ENCODE peak calls at places on chromosomes 5 and 9, in four cellular contexts. W, U, R and O are unnamed samples.

GRCh38 chr5:134122530-134122929 is 8.0 kb downstream of the TCF7 start:
- DNase-seq in U (no peak), R (no peak), W (no peak), O (no peak)

GRCh38 chr9:130184983-130185382 is 12.8 kb downstream of the NCS1 start:
- DNase-seq in U (no peak), R (no peak), W (no peak), O (no peak)

GRCh38 chr5:81290146-81290545 is 11.2 kb upstream of the ZCCHC9 start:
- DNase-seq in R (no peak), W (no peak), U (no peak), O (no peak)

GRCh38 chr5:131008329-131008728 is 156.7 kb downstream of the HINT1 start:
- DNase-seq in R (no peak), U (no peak), W (no peak), O (no peak)

GRCh38 chr5:134462761-134463160 is 51.1 kb upstream of the CDKN2AIPNL start:
- DNase-seq in W (no peak), R (no peak), U (no peak), O (no peak)

GRCh38 chr5:54595724-54596123 is 78.2 kb downstream of the SNX18 start:
- DNase-seq in R (no peak), U (no peak), W (no peak), O (no peak)

GRCh38 chr5:6787941-6788340 is 74.7 kb downstream of the TENT4A start:
- DNase-seq in R (no peak), U (no peak), W (no peak), O (no peak)

GRCh38 chr9:135244751-135245221 is 157.3 kb downstream of the OLFM1 start:
- DNase-seq in U (no peak), W (no peak), R (no peak), O (no peak)

GRCh38 chr9:105399117-105399516 is 48.7 kb upstream of the FSD1L start:
- DNase-seq in W (no peak), U (no peak), R (no peak), O (no peak)

GRCh38 chr5:159961761-159962160 is 45.5 kb downstream of the ADRA1B start:
- DNase-seq in W (no peak), R (no peak), U (no peak), O (no peak)

GRCh38 chr5:152686931-152687330 is 281.9 kb upstream of the NMUR2 start:
- DNase-seq in W (no peak), R (peak; percentile 16), U (no peak), O (peak; percentile 4)

GRCh38 chr9:122318284-122318683 is 52.5 kb upstream of the PTGS1 start:
- DNase-seq in U (no peak), R (no peak), W (no peak), O (no peak)

GRCh38 chr5:121138495-121138907 is 674.4 kb downstream of the PRR16 start:
- DNase-seq in W (no peak), R (no peak), U (no peak), O (peak; percentile 10)

GRCh38 chr5:166117062-166117743 is 2174.2 kb upstream of the WWC1 start:
- DNase-seq in W (no peak), U (no peak), R (no peak), O (peak; percentile 7)

GRCh38 chr5:36418172-36418979 is 116.7 kb upstream of the RANBP3L start:
- DNase-seq in R (peak; percentile 91), W (no peak), U (no peak), O (peak; percentile 96)

GRCh38 chr9:109331353-109331752 is 10.5 kb upstream of the EPB41L4B start:
- DNase-seq in W (no peak), R (peak; percentile 93), U (no peak), O (peak; percentile 92)

GRCh38 chr5:8956659-8957058 is 589.2 kb downstream of the SEMA5A start:
- DNase-seq in U (no peak), W (no peak), R (no peak), O (no peak)

GRCh38 chr9:92770005-92770995 is 5.7 kb upstream of the BICD2 start:
- DNase-seq in R (peak; percentile 96), W (no peak), U (no peak), O (peak; percentile 99)

GRCh38 chr9:801399-802071 is 40.0 kb upstream of the DMRT1 start:
- DNase-seq in U (no peak), W (peak; percentile 8), R (peak; percentile 30), O (peak; percentile 75)

GRCh38 chr5:138706655-138707480 is 46.4 kb upstream of the CTNNA1 start:
- DNase-seq in W (peak; percentile 78), U (no peak), R (peak; percentile 57), O (peak; percentile 79)

GRCh38 chr5:142726188-142726731 is 40.4 kb upstream of the FGF1 start:
- DNase-seq in R (peak; percentile 90), W (peak; percentile 82), U (no peak), O (peak; percentile 84)

GRCh38 chr5:11334404-11334803 is 569.8 kb downstream of the CTNND2 start:
- DNase-seq in W (no peak), R (no peak), U (no peak), O (no peak)

GRCh38 chr5:63960646-63961045 is 1.6 kb downstream of the HTR1A start:
- DNase-seq in W (no peak), U (peak; percentile 47), R (no peak), O (no peak)

GRCh38 chr9:127505396-127506116 is 54.2 kb downstream of the LRSAM1 start:
- DNase-seq in R (no peak), W (no peak), U (peak; percentile 83), O (peak; percentile 36)

GRCh38 chr5:10655041-10655685 is 91.3 kb downstream of the ANKRD33B start:
- DNase-seq in U (no peak), R (no peak), W (no peak), O (peak; percentile 70)

GRCh38 chr9:33816327-33817252 is at the start of gene UBE2R2:
- DNase-seq in U (peak; percentile 97), W (peak; percentile 94), R (peak; percentile 87), O (peak; percentile 92)

GRCh38 chr9:135516132-135516860 is 4.9 kb upstream of the LCN1 start:
- DNase-seq in R (no peak), W (no peak), U (no peak), O (no peak)

GRCh38 chr5:9654886-9655285 is 24.7 kb upstream of the TAS2R1 start:
- DNase-seq in U (no peak), R (peak; percentile 2), W (no peak), O (no peak)

GRCh38 chr5:10409504-10409903 is 32.2 kb upstream of the ROPN1L start:
- DNase-seq in W (no peak), U (no peak), R (no peak), O (no peak)

GRCh38 chr5:173234129-173234793 is 745 bp downstream of the NKX2-5 start:
- DNase-seq in R (no peak), W (no peak), U (peak; percentile 34), O (no peak)
- H3K4me3 ChIP-seq in R (no peak overlapping the region), W (no peak overlapping the region), U (peak overlapping the region; percentile 35), O (no peak overlapping the region)

DNA sequence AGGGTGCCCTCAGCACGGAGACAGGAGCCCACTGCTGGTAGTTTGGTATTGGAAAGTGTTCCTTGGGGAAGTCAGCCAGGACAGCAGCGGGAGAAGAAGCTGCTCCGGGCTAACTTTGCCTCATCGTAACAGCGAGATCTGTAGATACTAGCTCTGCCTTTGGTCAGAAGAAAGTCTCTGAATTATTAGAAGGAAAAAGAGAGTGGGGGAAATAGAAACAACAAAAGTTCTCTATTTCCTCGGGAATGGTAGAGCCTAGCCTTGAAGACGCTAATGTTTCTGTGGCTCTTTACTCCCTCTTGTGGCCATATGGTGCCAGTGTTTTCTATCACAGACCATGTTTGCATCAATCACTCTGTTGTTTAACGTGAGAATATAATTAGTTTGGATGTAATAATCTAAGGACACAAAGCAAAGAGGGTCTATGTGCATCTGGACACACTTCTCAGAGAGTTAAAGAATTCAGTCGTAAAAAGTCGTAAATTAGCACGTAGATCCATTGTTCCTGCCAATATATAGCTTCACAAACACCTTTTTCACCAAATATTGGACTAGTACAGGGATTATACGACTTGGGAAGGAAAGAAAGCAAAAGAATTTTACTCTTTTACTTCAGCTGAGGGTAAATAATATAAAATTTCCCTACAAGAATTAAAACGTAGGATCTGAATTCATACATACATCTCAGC is 40.2 kb upstream of the HSD17B4 start:
- DNase-seq in R (peak; percentile 71), U (peak; percentile 62), W (peak; percentile 61), O (peak; percentile 84)
- TF ChIP-seq CTCF in R (peak; percentile 71), U (peak; percentile 55), W (peak; percentile 84), O (peak; percentile 92)

GRCh38 chr5:59186623-59187022 is 603.7 kb downstream of the RAB3C start:
- DNase-seq in U (no peak), R (no peak), W (no peak), O (no peak)
- H3K4me3 ChIP-seq in U (no peak overlapping the region), R (no peak overlapping the region), W (no peak overlapping the region), O (no peak overlapping the region)

GRCh38 chr5:180329138-180329435 is 24.0 kb downstream of the GFPT2 start:
- DNase-seq in R (no peak), W (no peak), U (no peak), O (no peak)

GRCh38 chr5:180324633-180324955 is 28.5 kb downstream of the GFPT2 start:
- DNase-seq in W (no peak), R (no peak), U (no peak), O (no peak)

GRCh38 chr5:180328296-180329137 is 24.6 kb downstream of the GFPT2 start:
- DNase-seq in W (peak; percentile 45), U (peak; percentile 76), R (peak; percentile 42), O (peak; percentile 53)

GRCh38 chr5:180327166-180327565 is 26.0 kb downstream of the GFPT2 start:
- DNase-seq in U (no peak), R (no peak), W (no peak), O (no peak)

DNA sequence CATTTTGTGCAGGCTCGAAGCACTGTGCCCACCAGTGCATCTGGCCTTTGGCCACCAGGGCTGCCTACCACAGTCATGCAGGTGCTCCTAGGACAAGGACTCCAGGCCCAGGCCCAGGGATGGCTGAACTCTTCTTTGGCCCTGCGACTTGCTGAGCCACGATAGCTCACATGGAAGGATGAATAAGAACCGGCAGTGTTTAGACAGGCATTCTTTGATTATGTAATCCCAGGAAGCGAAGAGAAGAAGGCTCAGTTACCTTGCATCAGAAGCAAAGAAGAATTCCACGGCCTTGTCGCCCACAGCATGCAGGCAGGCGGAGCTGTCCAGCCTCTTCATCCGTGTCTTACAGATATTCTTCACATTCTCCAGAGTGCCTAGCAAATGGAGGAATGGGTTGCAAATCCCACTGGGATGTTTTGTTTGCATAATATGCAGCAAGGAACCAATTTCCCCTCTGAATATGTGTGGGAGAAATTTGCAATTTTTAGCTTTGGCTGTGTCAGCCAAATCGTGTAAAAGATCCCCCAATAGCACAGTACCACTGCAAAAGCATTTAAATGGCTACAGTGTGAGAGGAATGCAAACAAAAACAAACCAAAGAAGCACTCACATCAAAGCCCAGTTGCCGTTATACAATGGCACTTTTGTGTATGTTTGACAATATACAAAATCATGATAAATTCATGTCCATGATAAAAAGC is 29.1 kb downstream of the GFPT2 start:
- DNase-seq in U (no peak), R (peak; percentile 35), W (no peak), O (peak; percentile 67)
- TF ChIP-seq CTCF in U (no peak), R (no peak), W (no peak), O (no peak)

DNA sequence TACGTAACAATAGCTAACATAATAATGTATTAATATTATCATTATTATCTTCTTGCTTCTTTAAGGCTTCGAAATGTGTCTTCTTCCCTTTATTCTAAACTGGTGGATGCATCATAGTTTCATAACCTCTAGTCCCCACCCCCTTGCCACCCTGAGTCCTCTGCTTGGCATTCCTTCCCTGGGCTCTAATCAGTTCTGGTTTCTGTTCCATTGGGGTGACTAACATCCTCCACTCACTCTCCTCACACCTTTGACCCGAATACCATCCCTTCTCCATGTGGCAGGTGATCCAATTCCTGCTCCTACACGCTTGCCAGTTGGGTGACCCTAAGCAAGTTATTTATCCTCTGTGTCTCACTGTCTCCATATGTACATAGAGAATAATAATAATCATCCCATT is 286.1 kb downstream of the TRPM3 start:
- DNase-seq in U (no peak), R (peak; percentile 75), W (peak; percentile 64), O (peak; percentile 73)
- H3K4me3 ChIP-seq in U (no peak overlapping the region), R (no peak overlapping the region), W (no peak overlapping the region), O (no peak overlapping the region)